ENCODE peak calls at places on chromosomes 12 and 14, in six cellular contexts. P, O, H, U, I and V are unnamed samples.
A peak's percentile ranks its signal among the peaks of the same experiment; 100 is the strongest.

GRCh38 chr14:71521736-71522135 is 410.5 kb upstream of the RGS6 start:
- DNase-seq in H (no peak), I (no peak), P (no peak), U (no peak), O (no peak), V (no peak)

GRCh38 chr14:99589651-99590530 is 14.1 kb downstream of the CCDC85C start:
- DNase-seq in P (no peak), I (no peak), H (no peak), O (no peak), U (no peak), V (no peak)

GRCh38 chr14:101876539-101876938 is 87.8 kb upstream of the DYNC1H1 start:
- DNase-seq in U (no peak), O (no peak), I (peak; percentile 44), P (peak; percentile 80), H (peak; percentile 18), V (no peak)

GRCh38 chr14:32633214-32633864 is 304.2 kb downstream of the AKAP6 start:
- DNase-seq in O (no peak), I (no peak), P (peak; percentile 29), H (no peak), U (no peak), V (no peak)

GRCh38 chr12:3947781-3948180 is 74.6 kb upstream of the PARP11 start:
- DNase-seq in H (no peak), P (no peak), U (no peak), I (no peak), O (no peak), V (no peak)

GRCh38 chr12:67702136-67702535 is 53.6 kb downstream of the DYRK2 start:
- DNase-seq in U (no peak), P (no peak), I (no peak), O (no peak), H (no peak), V (no peak)

GRCh38 chr12:118136559-118137003 is 657 bp downstream of the PEBP1 start:
- DNase-seq in O (peak; percentile 42), U (no peak), H (peak; percentile 36), I (peak; percentile 67), P (peak; percentile 50), V (peak; percentile 29)

GRCh38 chr14:23183479-23183878 is at the start of gene SLC7A8:
- DNase-seq in P (no peak), I (no peak), U (no peak), O (peak; percentile 77), H (no peak), V (no peak)

GRCh38 chr14:65788876-65789859 is 376.6 kb downstream of the FUT8 start:
- DNase-seq in O (no peak), H (no peak), P (no peak), I (no peak), U (no peak), V (no peak)

GRCh38 chr12:123787466-123787865 is 25.4 kb downstream of the DNAH10 start:
- DNase-seq in P (no peak), H (no peak), I (no peak), U (no peak), O (no peak), V (no peak)

GRCh38 chr14:53596845-53597525 is 359.6 kb downstream of the BMP4 start:
- DNase-seq in H (peak; percentile 43), U (no peak), O (no peak), I (no peak), P (peak; percentile 40), V (no peak)

GRCh38 chr14:68284834-68285233 is 465.3 kb downstream of the RAD51B start:
- DNase-seq in U (no peak), I (no peak), P (no peak), H (no peak), O (no peak), V (no peak)

GRCh38 chr14:68282479-68283377 is 463.1 kb downstream of the RAD51B start:
- DNase-seq in P (no peak), I (no peak), U (no peak), O (no peak), H (no peak), V (no peak)

GRCh38 chr14:68285421-68286179 is 466.0 kb downstream of the RAD51B start:
- DNase-seq in U (no peak), O (no peak), I (no peak), P (no peak), H (no peak), V (no peak)

GRCh38 chr14:68284333-68284732 is 464.8 kb downstream of the RAD51B start:
- DNase-seq in O (no peak), P (no peak), I (no peak), U (no peak), H (no peak), V (no peak)

GRCh38 chr14:68283378-68284123 is 464.0 kb downstream of the RAD51B start:
- DNase-seq in P (no peak), H (no peak), I (no peak), U (no peak), O (no peak), V (no peak)
- H3K9ac ChIP-seq in P (no peak overlapping the region), H (no peak overlapping the region), I (no peak overlapping the region), U (no peak overlapping the region), O (no peak overlapping the region), V (no peak overlapping the region)

DNA sequence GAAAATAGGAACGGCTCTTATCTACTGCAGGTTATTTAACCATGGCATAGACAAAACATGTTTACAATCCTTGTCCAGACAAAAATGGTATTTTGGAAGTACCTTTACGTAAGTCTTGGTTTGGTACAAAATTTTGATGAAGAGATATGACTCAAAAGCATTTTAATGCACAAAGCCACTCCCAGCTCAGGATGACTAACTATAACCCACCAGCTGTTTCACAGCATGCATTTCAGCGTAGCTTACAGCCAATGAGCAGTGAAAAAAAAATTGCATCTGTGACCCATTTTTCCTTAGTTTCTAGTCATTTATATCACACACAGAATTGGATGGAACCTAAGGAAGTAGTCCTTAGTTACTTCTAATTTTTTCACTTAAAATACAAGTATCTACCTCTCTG is 201.5 kb downstream of the STXBP6 start:
- DNase-seq in P (peak; percentile 12), I (peak; percentile 14), O (no peak), H (peak; percentile 76), U (no peak), V (no peak)
- H3K14ac ChIP-seq in P (no peak overlapping the region), I (no peak overlapping the region), O (no peak overlapping the region), H (no peak overlapping the region), U (no peak overlapping the region), V (no peak overlapping the region)

GRCh38 chr12:49741882-49742620 is 694 bp downstream of the TMBIM6 start:
- DNase-seq in P (peak; percentile 94), O (peak; percentile 84), U (peak; percentile 27), H (peak; percentile 86), I (peak; percentile 94), V (no peak)
- H2AFZ ChIP-seq in P (peak overlapping the region; percentile 77), O (no peak overlapping the region), U (no peak overlapping the region), H (peak overlapping the region; percentile 79), I (peak overlapping the region; percentile 89), V (peak overlapping the region; percentile 76)

DNA sequence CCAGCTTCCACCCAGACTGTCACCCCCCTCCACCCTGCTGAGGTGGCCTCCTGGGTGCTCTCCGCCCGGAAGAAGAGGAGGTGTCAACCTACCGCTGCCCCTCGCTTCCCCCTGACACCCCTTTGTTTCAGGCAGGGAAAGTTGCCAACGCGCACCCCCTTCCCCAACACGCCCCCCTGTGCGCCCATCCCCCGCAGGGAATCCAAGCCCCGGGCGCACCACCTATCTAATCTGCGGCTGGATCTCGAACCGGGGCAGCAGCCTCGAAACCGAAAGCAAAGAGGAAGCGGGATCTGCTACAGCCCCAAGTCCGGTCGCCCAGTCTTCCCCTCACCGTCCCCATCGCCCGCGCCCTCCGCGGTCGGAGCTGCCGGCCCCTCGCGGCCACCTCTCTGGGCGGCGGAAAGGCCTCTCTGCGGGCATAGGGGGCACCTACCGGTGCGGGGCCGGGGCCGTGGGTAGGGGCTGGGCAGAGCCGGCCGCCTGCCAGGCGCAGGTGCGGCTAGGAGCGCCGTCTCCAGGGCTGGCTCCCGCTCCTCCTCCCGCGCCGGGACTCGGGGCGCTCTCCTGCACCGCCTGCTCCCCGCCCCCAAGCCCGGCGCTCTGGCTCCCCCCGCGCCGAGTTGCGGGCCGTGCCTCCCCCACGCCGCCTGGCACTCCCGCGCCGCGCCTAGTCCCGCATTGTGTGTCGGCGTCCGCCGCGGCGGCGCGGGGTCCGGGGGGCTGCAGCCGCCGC is 18.3 kb upstream of the PLEKHH1 start:
- DNase-seq in O (peak; percentile 42), H (peak; percentile 33), U (no peak), P (peak; percentile 66), I (peak; percentile 46), V (no peak)
- H3K9ac ChIP-seq in O (no peak overlapping the region), H (no peak overlapping the region), U (no peak overlapping the region), P (peak overlapping the region; percentile 77), I (no peak overlapping the region), V (peak overlapping the region; percentile 60)

DNA sequence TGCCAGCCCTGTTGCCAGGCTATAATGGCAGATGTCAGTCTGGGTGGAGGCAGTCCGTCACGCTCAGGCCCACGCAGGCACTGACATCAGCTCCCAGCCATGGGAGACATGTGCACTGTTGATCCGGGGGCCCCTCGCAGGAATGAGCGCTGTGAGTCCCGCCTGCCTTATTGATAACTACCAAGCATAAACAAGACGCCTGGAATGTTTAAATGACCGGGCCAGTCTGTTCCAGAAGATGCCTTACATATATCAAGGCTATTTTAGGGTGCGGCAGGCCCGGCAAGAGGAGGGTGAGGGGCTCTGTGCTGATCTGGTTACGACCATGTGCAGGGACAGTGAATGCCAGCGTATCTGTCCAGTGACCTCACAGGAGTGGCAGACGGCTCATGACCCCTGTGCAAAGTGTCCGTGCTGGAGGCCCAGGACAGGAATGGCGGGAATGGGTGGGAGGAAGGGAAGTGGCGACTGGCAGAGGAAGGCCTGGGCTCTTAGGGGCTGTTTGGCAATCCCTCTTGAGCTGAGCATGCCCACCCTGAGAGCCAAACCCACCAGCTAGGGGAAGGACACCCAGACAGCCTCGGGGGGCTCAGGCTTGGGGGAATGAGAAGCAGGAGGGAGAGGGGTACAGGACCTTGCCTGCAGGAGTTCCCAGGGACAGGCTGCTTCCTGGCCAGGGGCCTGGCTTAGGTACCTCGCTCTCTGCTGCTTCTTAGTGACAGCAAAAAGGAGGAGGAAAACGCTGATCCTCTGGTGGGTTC is 49.3 kb downstream of the DLK1 start:
- DNase-seq in H (peak; percentile 39), P (peak; percentile 83), O (no peak), I (no peak), U (no peak), V (no peak)
- H3K14ac ChIP-seq in H (no peak overlapping the region), P (peak overlapping the region; percentile 49), O (no peak overlapping the region), I (no peak overlapping the region), U (no peak overlapping the region), V (no peak overlapping the region)

GRCh38 chr14:54944737-54945391 is 42.2 kb upstream of the GCH1 start:
- DNase-seq in I (no peak), O (no peak), P (no peak), H (no peak), U (no peak), V (no peak)
- H2AFZ ChIP-seq in I (no peak overlapping the region), O (no peak overlapping the region), P (no peak overlapping the region), H (no peak overlapping the region), U (no peak overlapping the region), V (no peak overlapping the region)